ENCODE peak calls at places on chromosomes 13 and 19, in six cellular contexts. Y is Panc1, Z is heart right ventricle, D is prostate gland, S is breast epithelium, I is transverse colon. H is an unnamed sample.

GRCh38 chr13:21012211-21012610 is 49.2 kb downstream of the LATS2 start:
- DNase-seq in Y (no peak), Z (no peak), D (no peak), S (no peak), I (no peak), H (no peak)

GRCh38 chr13:61954092-61954491 is 538.4 kb upstream of the PCDH20 start:
- DNase-seq in Y (peak; percentile 12), Z (no peak), D (no peak), S (no peak), I (no peak), H (no peak)

GRCh38 chr19:33332248-33332647 is 29.9 kb upstream of the CEBPA start:
- DNase-seq in Y (no peak), Z (no peak), D (no peak), S (no peak), I (no peak), H (no peak)

GRCh38 chr13:70188567-70188966 is 80.3 kb upstream of the KLHL1 start:
- DNase-seq in Y (no peak), Z (no peak), D (no peak), S (no peak), I (no peak), H (no peak)

GRCh38 chr19:14375055-14375581 is 6.1 kb upstream of the ADGRE5 start:
- DNase-seq in Y (no peak), Z (peak; percentile 52), D (no peak), S (no peak), I (peak; percentile 73), H (peak; percentile 28)

GRCh38 chr13:50678464-50679162 is 164.9 kb downstream of the DLEU7 start:
- DNase-seq in Y (no peak), Z (no peak), D (no peak), S (no peak), I (no peak), H (no peak)

GRCh38 chr19:33368074-33368864 is 5.2 kb upstream of the CEBPG start:
- DNase-seq in Y (no peak), Z (no peak), D (no peak), S (no peak), I (no peak), H (no peak)

GRCh38 chr19:51439021-51439465 is 19.2 kb downstream of the SIGLEC8 start:
- DNase-seq in Y (no peak), Z (no peak), D (no peak), S (no peak), I (no peak), H (no peak)

GRCh38 chr13:94660695-94661324 is 51.5 kb downstream of the SOX21 start:
- DNase-seq in Y (no peak), Z (no peak), D (no peak), S (no peak), I (no peak), H (no peak)

GRCh38 chr13:28497143-28497876 is 2.4 kb upstream of the FLT1 start:
- DNase-seq in Y (no peak), Z (no peak), D (no peak), S (no peak), I (no peak), H (no peak)

GRCh38 chr13:90702050-90702449 is 645.4 kb upstream of the MIR17HG start:
- DNase-seq in Y (no peak), Z (no peak), D (no peak), S (no peak), I (no peak), H (no peak)

GRCh38 chr13:57408312-57408711 is 223.2 kb upstream of the PCDH17 start:
- DNase-seq in Y (no peak), Z (no peak), D (no peak), S (no peak), I (no peak), H (no peak)

GRCh38 chr19:10892256-10892655 is 20.9 kb downstream of the CARM1 start:
- DNase-seq in Y (no peak), Z (no peak), D (no peak), S (no peak), I (no peak), H (no peak)

GRCh38 chr13:29497137-29497654 is 98.3 kb downstream of the SLC7A1 start:
- DNase-seq in Y (no peak), Z (peak; percentile 84), D (no peak), S (no peak), I (peak; percentile 30), H (peak; percentile 88)

GRCh38 chr19:10478476-10478875 is 24.7 kb downstream of the KEAP1 start:
- DNase-seq in Y (no peak), Z (no peak), D (no peak), S (no peak), I (no peak), H (no peak)

GRCh38 chr19:17209126-17210036 is 5.8 kb upstream of the USE1 start:
- DNase-seq in Y (no peak), Z (no peak), D (no peak), S (no peak), I (peak; percentile 69), H (no peak)

GRCh38 chr19:3343619-3344502 is 22.5 kb upstream of the NFIC start:
- DNase-seq in Y (no peak), Z (peak; percentile 77), D (peak; percentile 92), S (peak; percentile 95), I (peak; percentile 74), H (peak; percentile 95)

GRCh38 chr13:87872813-87873212 is 201.6 kb downstream of the SLITRK5 start:
- DNase-seq in Y (no peak), Z (no peak), D (no peak), S (no peak), I (no peak), H (no peak)

GRCh38 chr13:22235285-22235949 is 564.5 kb downstream of the FGF9 start:
- DNase-seq in Y (no peak), Z (no peak), D (no peak), S (no peak), I (no peak), H (no peak)

GRCh38 chr19:52258426-52258825 is 11.0 kb upstream of the ZNF766 start:
- DNase-seq in Y (no peak), Z (no peak), D (no peak), S (no peak), I (no peak), H (no peak)

DNA sequence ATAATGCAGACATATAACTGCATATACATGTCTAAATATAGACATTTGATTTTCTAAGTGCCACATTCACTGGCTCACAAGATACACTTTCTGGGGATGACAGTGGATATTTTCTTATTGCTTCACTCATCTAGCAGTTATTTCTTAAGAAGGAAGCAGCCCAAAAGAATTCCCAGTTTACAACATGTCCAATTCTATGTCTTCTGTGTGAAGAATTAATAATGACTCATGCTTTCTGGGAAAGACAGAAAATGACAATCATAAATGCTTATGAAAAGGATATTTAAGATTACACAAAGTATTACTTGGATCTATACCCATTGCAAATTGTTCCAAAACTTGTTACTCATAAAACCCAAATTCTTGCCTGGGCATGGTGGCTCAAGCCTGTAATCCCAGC is 543.4 kb downstream of the SUCLA2 start:
- DNase-seq in Y (no peak), Z (no peak), D (no peak), S (no peak), I (no peak), H (no peak)
- H3K4me3 ChIP-seq in Y (no peak overlapping the region), Z (no peak overlapping the region), D (no peak overlapping the region), S (no peak overlapping the region), I (no peak overlapping the region), H (no peak overlapping the region)

GRCh38 chr19:49333426-49334288 is 1.5 kb upstream of the CD37 start:
- DNase-seq in Y (no peak), Z (no peak), D (no peak), S (peak; percentile 34), I (peak; percentile 68), H (no peak)
- H3K4me3 ChIP-seq in Y (no peak overlapping the region), Z (no peak overlapping the region), D (no peak overlapping the region), S (no peak overlapping the region), I (no peak overlapping the region), H (no peak overlapping the region)

DNA sequence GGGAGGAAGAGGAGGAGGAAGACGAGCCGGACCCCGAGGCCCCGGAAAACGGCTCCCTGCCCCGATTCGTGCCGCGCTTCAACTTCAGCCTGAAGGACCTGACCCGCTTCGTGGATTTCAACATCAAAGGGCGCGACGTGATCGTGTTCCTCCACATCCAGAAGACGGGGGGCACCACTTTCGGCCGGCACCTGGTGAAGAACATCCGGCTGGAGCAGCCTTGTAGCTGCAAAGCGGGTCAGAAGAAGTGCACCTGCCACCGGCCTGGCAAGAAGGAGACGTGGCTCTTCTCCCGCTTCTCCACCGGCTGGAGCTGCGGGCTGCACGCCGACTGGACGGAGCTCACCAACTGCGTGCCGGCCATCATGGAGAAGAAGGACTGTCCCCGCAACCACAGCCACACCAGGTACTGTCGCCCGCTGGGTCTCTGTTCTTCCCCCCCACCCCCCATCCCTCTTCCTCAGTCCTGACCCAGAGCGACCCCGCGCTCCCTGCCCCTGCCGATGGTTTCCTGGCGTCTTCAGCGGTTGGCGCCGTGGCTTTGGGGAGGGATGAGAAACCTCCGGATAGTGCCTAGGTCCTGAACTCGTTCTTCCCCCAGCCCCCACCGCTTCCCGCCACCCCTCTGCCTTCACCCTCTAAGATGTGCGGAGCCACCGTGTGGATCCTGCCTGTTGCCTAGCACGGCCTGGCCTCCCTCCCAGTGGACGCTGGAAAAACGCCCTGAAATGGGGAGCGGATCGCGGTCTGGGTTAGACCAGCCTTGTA is 1.4 kb downstream of the HS6ST3 start:
- DNase-seq in Y (no peak), Z (peak; percentile 10), D (no peak), S (no peak), I (no peak), H (peak; percentile 60)
- H3K4me3 ChIP-seq in Y (peak overlapping the region; percentile 26), Z (peak overlapping the region; percentile 54), D (peak overlapping the region; percentile 38), S (peak overlapping the region; percentile 46), I (peak overlapping the region; percentile 18), H (peak overlapping the region; percentile 84)

DNA sequence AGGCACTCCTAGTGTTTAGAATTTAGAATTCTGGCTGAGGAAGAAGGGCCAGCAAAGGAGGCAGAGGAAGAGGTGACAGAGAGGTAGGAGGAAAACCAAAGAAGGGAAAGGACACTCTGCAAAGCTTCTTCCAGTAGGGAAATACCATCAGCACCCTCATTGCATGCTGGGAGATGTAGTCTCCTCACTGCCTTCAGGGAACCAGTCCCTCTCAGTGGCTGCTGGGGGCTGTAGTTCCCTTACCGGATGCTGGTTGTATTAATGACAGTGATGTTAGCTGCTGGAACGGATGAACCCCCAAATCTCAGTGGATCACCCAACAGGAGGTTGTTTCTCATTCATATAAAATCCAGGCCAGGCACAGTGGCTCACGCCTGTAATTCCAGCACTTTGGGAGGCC is 10.1 kb downstream of the GRIN2D start:
- DNase-seq in Y (no peak), Z (peak; percentile 69), D (peak; percentile 46), S (no peak), I (peak; percentile 60), H (peak; percentile 68)
- H3K4me3 ChIP-seq in Y (no peak overlapping the region), Z (no peak overlapping the region), D (no peak overlapping the region), S (no peak overlapping the region), I (no peak overlapping the region), H (no peak overlapping the region)

GRCh38 chr19:19871932-19872331 is 6.2 kb downstream of the ZNF253 start:
- DNase-seq in Y (no peak), Z (no peak), D (no peak), S (no peak), I (no peak), H (no peak)

GRCh38 chr19:19866599-19867248 is 1.0 kb downstream of the ZNF253 start:
- DNase-seq in Y (no peak), Z (peak; percentile 12), D (no peak), S (no peak), I (peak; percentile 19), H (no peak)

GRCh38 chr19:19860756-19861390 is 4.8 kb upstream of the ZNF253 start:
- DNase-seq in Y (no peak), Z (peak; percentile 15), D (no peak), S (no peak), I (no peak), H (no peak)

GRCh38 chr19:19865750-19866598 is at the start of gene ZNF253:
- DNase-seq in Y (peak; percentile 64), Z (peak; percentile 99), D (peak; percentile 98), S (peak; percentile 98), I (peak; percentile 97), H (peak; percentile 99)
- H3K4me3 ChIP-seq in Y (peak within 1 kb of the TSS; percentile 96), Z (peak within 1 kb of the TSS; percentile 64), D (peak within 1 kb of the TSS; percentile 66), S (peak within 1 kb of the TSS; percentile 83), I (peak within 1 kb of the TSS; percentile 70), H (peak within 1 kb of the TSS; percentile 72)

GRCh38 chr13:40613192-40613818 is 53.1 kb downstream of the FOXO1 start:
- DNase-seq in Y (no peak), Z (peak; percentile 60), D (peak; percentile 30), S (no peak), I (peak; percentile 63), H (no peak)
- H3K4me3 ChIP-seq in Y (no peak overlapping the region), Z (no peak overlapping the region), D (no peak overlapping the region), S (no peak overlapping the region), I (no peak overlapping the region), H (no peak overlapping the region)

H was measured in right cardiac atrium.